ENCODE peak calls at places on chromosomes 5 and 9, in eight cellular contexts. One of them, this sample, is unnamed.

GRCh38 chr5:149733129-149733900 is 3.2 kb downstream of the PPARGC1B start:
- DNase-seq in HFF-Myc: no peak
- DNase-seq in EL: no peak
- DNase-seq in RWPE1: no peak
- DNase-seq in left ventricle myocardium superior: no peak
- DNase-seq in natural killer cell: no peak
- DNase-seq in HepG2: no peak
- DNase-seq in ureter: no peak
- DNase-seq in this sample: no peak

GRCh38 chr5:178993236-178993765 is 1.8 kb downstream of the GRM6 start:
- DNase-seq in natural killer cell: no peak
- DNase-seq in ureter: no peak
- DNase-seq in HFF-Myc: no peak
- DNase-seq in left ventricle myocardium superior: no peak
- DNase-seq in EL: no peak
- DNase-seq in RWPE1: no peak
- DNase-seq in HepG2: no peak
- DNase-seq in this sample: no peak

GRCh38 chr5:171893290-171893890 is 107.8 kb downstream of the SMIM23 start:
- DNase-seq in HepG2: no peak
- DNase-seq in EL: peak
- DNase-seq in natural killer cell: no peak
- DNase-seq in left ventricle myocardium superior: no peak
- DNase-seq in RWPE1: no peak
- DNase-seq in ureter: no peak
- DNase-seq in HFF-Myc: no peak
- DNase-seq in this sample: peak

GRCh38 chr5:170393235-170393634 is 4.1 kb upstream of the KCNMB1 start:
- DNase-seq in HFF-Myc: no peak
- DNase-seq in ureter: no peak
- DNase-seq in HepG2: no peak
- DNase-seq in EL: peak
- DNase-seq in RWPE1: no peak
- DNase-seq in left ventricle myocardium superior: no peak
- DNase-seq in natural killer cell: no peak
- DNase-seq in this sample: no peak

GRCh38 chr9:37978983-37979382 is 75.1 kb upstream of the SLC25A51 start:
- DNase-seq in RWPE1: no peak
- DNase-seq in HepG2: no peak
- DNase-seq in left ventricle myocardium superior: no peak
- DNase-seq in EL: no peak
- DNase-seq in ureter: no peak
- DNase-seq in natural killer cell: no peak
- DNase-seq in HFF-Myc: no peak
- DNase-seq in this sample: no peak

GRCh38 chr9:129182122-129182521 is 4.1 kb upstream of the IER5L start:
- DNase-seq in EL: no peak
- DNase-seq in HFF-Myc: no peak
- DNase-seq in natural killer cell: no peak
- DNase-seq in left ventricle myocardium superior: no peak
- DNase-seq in ureter: no peak
- DNase-seq in HepG2: no peak
- DNase-seq in RWPE1: no peak
- DNase-seq in this sample: no peak

GRCh38 chr5:151047814-151048425 is 27.5 kb downstream of the GPX3 start:
- DNase-seq in left ventricle myocardium superior: no peak
- DNase-seq in HFF-Myc: no peak
- DNase-seq in EL: no peak
- DNase-seq in RWPE1: no peak
- DNase-seq in natural killer cell: no peak
- DNase-seq in HepG2: peak
- DNase-seq in ureter: no peak
- DNase-seq in this sample: peak

GRCh38 chr9:80968611-80969010 is 720.7 kb downstream of the TLE1 start:
- DNase-seq in natural killer cell: no peak
- DNase-seq in ureter: no peak
- DNase-seq in RWPE1: peak
- DNase-seq in left ventricle myocardium superior: no peak
- DNase-seq in HFF-Myc: no peak
- DNase-seq in EL: peak
- DNase-seq in HepG2: no peak
- DNase-seq in this sample: peak

GRCh38 chr9:35771524-35771923 is 17.4 kb upstream of the MSMP start:
- DNase-seq in EL: no peak
- DNase-seq in HepG2: peak
- DNase-seq in RWPE1: no peak
- DNase-seq in HFF-Myc: no peak
- DNase-seq in ureter: peak
- DNase-seq in left ventricle myocardium superior: no peak
- DNase-seq in natural killer cell: no peak
- DNase-seq in this sample: no peak

GRCh38 chr5:79107020-79107796 is 4.4 kb upstream of the BHMT start:
- DNase-seq in natural killer cell: no peak
- DNase-seq in RWPE1: no peak
- DNase-seq in HFF-Myc: peak
- DNase-seq in ureter: no peak
- DNase-seq in left ventricle myocardium superior: no peak
- DNase-seq in HepG2: no peak
- DNase-seq in EL: peak
- DNase-seq in this sample: no peak

GRCh38 chr5:143016777-143017374 is 246.7 kb downstream of the ARHGAP26 start:
- DNase-seq in HepG2: no peak
- DNase-seq in EL: peak
- DNase-seq in natural killer cell: no peak
- DNase-seq in ureter: no peak
- DNase-seq in HFF-Myc: no peak
- DNase-seq in left ventricle myocardium superior: no peak
- DNase-seq in RWPE1: peak
- DNase-seq in this sample: peak

GRCh38 chr9:112120471-112120925 is 54.6 kb downstream of the SUSD1 start:
- DNase-seq in HepG2: no peak
- DNase-seq in ureter: no peak
- DNase-seq in HFF-Myc: no peak
- DNase-seq in natural killer cell: no peak
- DNase-seq in EL: no peak
- DNase-seq in RWPE1: no peak
- DNase-seq in left ventricle myocardium superior: no peak
- DNase-seq in this sample: no peak

GRCh38 chr9:98375138-98375726 is 119.8 kb upstream of the TBC1D2 start:
- DNase-seq in EL: peak
- DNase-seq in left ventricle myocardium superior: no peak
- DNase-seq in natural killer cell: no peak
- DNase-seq in HFF-Myc: no peak
- DNase-seq in ureter: no peak
- DNase-seq in RWPE1: no peak
- DNase-seq in HepG2: no peak
- DNase-seq in this sample: peak

GRCh38 chr5:3312299-3312698 is 283.3 kb upstream of the IRX1 start:
- DNase-seq in HFF-Myc: no peak
- DNase-seq in HepG2: no peak
- DNase-seq in EL: no peak
- DNase-seq in ureter: no peak
- DNase-seq in RWPE1: no peak
- DNase-seq in left ventricle myocardium superior: no peak
- DNase-seq in natural killer cell: no peak
- DNase-seq in this sample: no peak

GRCh38 chr9:128091144-128091543 is 23.1 kb downstream of the SLC25A25 start:
- DNase-seq in HepG2: no peak
- DNase-seq in ureter: peak
- DNase-seq in HFF-Myc: peak
- DNase-seq in natural killer cell: no peak
- DNase-seq in EL: peak
- DNase-seq in left ventricle myocardium superior: peak
- DNase-seq in RWPE1: no peak
- DNase-seq in this sample: peak

GRCh38 chr9:134660407-134660806 is 18.8 kb downstream of the COL5A1 start:
- DNase-seq in HFF-Myc: no peak
- DNase-seq in ureter: no peak
- DNase-seq in natural killer cell: no peak
- DNase-seq in EL: peak
- DNase-seq in RWPE1: no peak
- DNase-seq in HepG2: no peak
- DNase-seq in left ventricle myocardium superior: no peak
- DNase-seq in this sample: no peak

GRCh38 chr5:136020383-136021015 is 8.3 kb upstream of the TGFBI start:
- DNase-seq in HFF-Myc: peak
- DNase-seq in natural killer cell: no peak
- DNase-seq in EL: peak
- DNase-seq in ureter: no peak
- DNase-seq in left ventricle myocardium superior: no peak
- DNase-seq in HepG2: peak
- DNase-seq in RWPE1: peak
- DNase-seq in this sample: peak

GRCh38 chr5:33148076-33148501 is 292.7 kb upstream of the TARS1 start:
- DNase-seq in left ventricle myocardium superior: no peak
- DNase-seq in ureter: no peak
- DNase-seq in HFF-Myc: peak
- DNase-seq in HepG2: peak
- DNase-seq in EL: peak
- DNase-seq in natural killer cell: no peak
- DNase-seq in RWPE1: peak
- DNase-seq in this sample: peak

GRCh38 chr5:149731617-149732400 is 1.7 kb downstream of the PPARGC1B start:
- DNase-seq in natural killer cell: peak
- DNase-seq in ureter: peak
- DNase-seq in left ventricle myocardium superior: peak
- DNase-seq in HFF-Myc: peak
- DNase-seq in EL: peak
- DNase-seq in RWPE1: peak
- DNase-seq in HepG2: no peak
- DNase-seq in this sample: peak

GRCh38 chr5:142925795-142926194 is 155.6 kb downstream of the ARHGAP26 start:
- DNase-seq in ureter: no peak
- DNase-seq in RWPE1: peak
- DNase-seq in EL: peak
- DNase-seq in HFF-Myc: peak
- DNase-seq in HepG2: no peak
- DNase-seq in natural killer cell: no peak
- DNase-seq in left ventricle myocardium superior: no peak
- DNase-seq in this sample: peak

GRCh38 chr9:131096490-131097258 is at the start of gene AIF1L:
- DNase-seq in ureter: no peak
- DNase-seq in RWPE1: peak
- DNase-seq in HFF-Myc: no peak
- DNase-seq in left ventricle myocardium superior: peak
- DNase-seq in EL: peak
- DNase-seq in HepG2: no peak
- DNase-seq in natural killer cell: no peak
- DNase-seq in this sample: peak

GRCh38 chr9:129102095-129102525 is 8.5 kb downstream of the CRAT start:
- DNase-seq in natural killer cell: no peak
- DNase-seq in EL: no peak
- DNase-seq in ureter: no peak
- DNase-seq in HepG2: no peak
- DNase-seq in HFF-Myc: no peak
- DNase-seq in left ventricle myocardium superior: no peak
- DNase-seq in RWPE1: no peak
- DNase-seq in this sample: no peak

GRCh38 chr9:126985870-126986498 is 71.4 kb downstream of the RALGPS1 start:
- DNase-seq in RWPE1: peak
- DNase-seq in HFF-Myc: peak
- DNase-seq in left ventricle myocardium superior: peak
- DNase-seq in HepG2: peak
- DNase-seq in ureter: peak
- DNase-seq in EL: peak
- DNase-seq in natural killer cell: peak
- DNase-seq in this sample: peak

This sample was measured in AG08395.